ENCODE peak calls at places on chromosomes 5 and 9, in five cellular contexts. T is PC-3, C is activated B cell treated with CpG ODN at 0.5 μM for 24 hours, V is AG09309, A is fibroblast of lung. R is an unnamed sample.

GRCh38 chr5:96014395-96014794 is 52.7 kb upstream of the ELL2 start:
- DNase-seq in A (no peak), V (no peak), T (peak), C (no peak), R (no peak)

GRCh38 chr5:116176124-116176523 is 91.3 kb downstream of the COMMD10 start:
- DNase-seq in C (no peak), T (peak), V (no peak), A (no peak), R (no peak)

GRCh38 chr5:31593676-31594075 is 45.3 kb upstream of the PDZD2 start:
- DNase-seq in A (no peak), V (no peak), C (no peak), T (no peak), R (no peak)

GRCh38 chr9:13974891-13975290 is 339.1 kb downstream of the NFIB start:
- DNase-seq in T (no peak), C (no peak), A (peak), V (no peak), R (no peak)

GRCh38 chr5:123278284-123278683 is 144.9 kb downstream of the CEP120 start:
- DNase-seq in V (no peak), C (no peak), T (no peak), A (no peak), R (no peak)

GRCh38 chr5:179346401-179346800 is 1.1 kb upstream of the ADAMTS2 start:
- DNase-seq in A (peak), C (no peak), V (no peak), T (no peak), R (no peak)

GRCh38 chr5:154366353-154366752 is 79.4 kb upstream of the SAP30L start:
- DNase-seq in C (no peak), A (peak), T (no peak), V (no peak), R (no peak)

GRCh38 chr9:3855601-3856328 is 330.0 kb upstream of the RFX3 start:
- DNase-seq in A (peak), T (no peak), V (no peak), C (no peak), R (no peak)

GRCh38 chr5:88680253-88681132 is 202.5 kb downstream of the MEF2C start:
- DNase-seq in T (peak), V (no peak), A (peak), C (peak), R (peak)

GRCh38 chr5:95285406-95285761 is 490 bp upstream of the MCTP1 start:
- DNase-seq in V (no peak), C (no peak), T (no peak), A (peak), R (no peak)

GRCh38 chr9:2697492-2697891 is 19.8 kb upstream of the KCNV2 start:
- DNase-seq in C (no peak), T (no peak), A (no peak), V (no peak), R (no peak)

GRCh38 chr9:79685576-79685975 is 113.8 kb downstream of the TLE4 start:
- DNase-seq in T (no peak), A (peak), C (no peak), V (peak), R (no peak)

GRCh38 chr9:124390812-124391658 is 24.2 kb downstream of the PSMB7 start:
- DNase-seq in C (no peak), T (peak), V (no peak), A (peak), R (no peak)

GRCh38 chr5:135476615-135477493 is 24.7 kb upstream of the TIFAB start:
- DNase-seq in T (no peak), C (no peak), A (no peak), V (no peak), R (no peak)

GRCh38 chr5:163596536-163596935 is 91.1 kb downstream of the MAT2B start:
- DNase-seq in V (no peak), A (no peak), C (no peak), T (no peak), R (no peak)

GRCh38 chr9:88817628-88818027 is 173.6 kb upstream of the S1PR3 start:
- DNase-seq in V (no peak), A (peak), T (no peak), C (no peak), R (no peak)

GRCh38 chr9:26261503-26262330 is 583.5 kb upstream of the TUSC1 start:
- DNase-seq in V (no peak), C (no peak), A (peak), T (peak), R (no peak)

GRCh38 chr5:64690417-64691151 is at the start of gene SHISAL2B:
- DNase-seq in T (no peak), C (no peak), A (peak), V (no peak), R (peak)

GRCh38 chr5:98308960-98309359 is 464.5 kb upstream of the RGMB start:
- DNase-seq in T (peak), C (no peak), A (peak), V (no peak), R (no peak)

GRCh38 chr5:141680751-141681201 is 1.3 kb downstream of the ARAP3 start:
- DNase-seq in V (no peak), T (peak), C (no peak), A (peak), R (no peak)

GRCh38 chr9:78118742-78119473 is 87.3 kb upstream of the GNAQ start:
- DNase-seq in A (peak), T (peak), V (peak), C (no peak), R (peak)

GRCh38 chr9:82829818-82830217 is 233.1 kb downstream of the RASEF start:
- DNase-seq in T (peak), A (no peak), V (no peak), C (no peak), R (no peak)

GRCh38 chr9:100601216-100601615 is 23.3 kb downstream of the CAVIN4 start:
- DNase-seq in A (peak), V (no peak), C (no peak), T (peak), R (peak)

GRCh38 chr5:12023614-12024241 is 119.5 kb upstream of the CTNND2 start:
- DNase-seq in C (no peak), A (peak), T (peak), V (peak), R (peak)

GRCh38 chr9:121226186-121226585 is 24.5 kb upstream of the RAB14 start:
- DNase-seq in V (no peak), C (no peak), A (peak), T (peak), R (no peak)

GRCh38 chr9:38393128-38393809 is 767 bp downstream of the ALDH1B1 start:
- DNase-seq in C (no peak), T (no peak), A (no peak), V (no peak), R (peak)

GRCh38 chr9:84322830-84323229 is 17.7 kb downstream of the SLC28A3 start:
- DNase-seq in T (peak), C (no peak), V (no peak), A (peak), R (no peak)

GRCh38 chr5:56457887-56458451 is 224.8 kb upstream of the ANKRD55 start:
- DNase-seq in C (no peak), A (peak), V (no peak), T (no peak), R (no peak)

GRCh38 chr9:120833311-120833710 is 9.4 kb downstream of the PSMD5 start:
- DNase-seq in A (no peak), C (no peak), T (no peak), V (no peak), R (no peak)

GRCh38 chr9:77475641-77476473 is 172.3 kb downstream of the GNA14 start:
- DNase-seq in T (no peak), C (no peak), A (peak), V (peak), R (peak)

GRCh38 chr9:87422999-87423398 is 74.7 kb upstream of the DAPK1 start:
- DNase-seq in T (no peak), V (no peak), C (no peak), A (no peak), R (no peak)

GRCh38 chr9:114958021-114958846 is 27.8 kb upstream of the TNFSF8 start:
- DNase-seq in V (no peak), C (no peak), T (no peak), A (peak), R (peak)

GRCh38 chr5:10632110-10632903 is 68.4 kb downstream of the ANKRD33B start:
- DNase-seq in T (no peak), V (no peak), A (peak), C (peak), R (peak)

GRCh38 chr9:128406848-128407391 is 13.7 kb upstream of the CERCAM start:
- DNase-seq in V (no peak), A (peak), C (no peak), T (peak), R (no peak)

GRCh38 chr5:17178316-17178715 is 39.1 kb upstream of the BASP1 start:
- DNase-seq in T (no peak), V (no peak), C (no peak), A (peak), R (no peak)

GRCh38 chr5:17182494-17182893 is 34.9 kb upstream of the BASP1 start:
- DNase-seq in A (peak), C (no peak), V (no peak), T (peak), R (no peak)

GRCh38 chr5:17182966-17183365 is 34.5 kb upstream of the BASP1 start:
- DNase-seq in C (no peak), T (no peak), A (peak), V (no peak), R (no peak)

GRCh38 chr5:17180330-17180843 is 37.0 kb upstream of the BASP1 start:
- DNase-seq in A (no peak), C (no peak), V (no peak), T (no peak), R (no peak)

GRCh38 chr5:17180957-17181723 is 36.3 kb upstream of the BASP1 start:
- DNase-seq in T (peak), V (peak), A (peak), C (no peak), R (no peak)
- TF ChIP-seq CTCF in T (no peak), V (no peak), A (no peak), C (no peak), R (no peak)

GRCh38 chr9:950139-950538 is 26.3 kb upstream of the DMRT3 start:
- DNase-seq in T (no peak), C (no peak), V (no peak), A (no peak), R (no peak)
- TF ChIP-seq CTCF in T (no peak), C (no peak), V (no peak), A (no peak), R (no peak)

GRCh38 chr9:35696520-35697215 is 6.9 kb upstream of the TPM2 start:
- DNase-seq in A (peak), T (peak), V (no peak), C (peak), R (peak)
- TF ChIP-seq CTCF in A (peak), T (peak), V (peak), C (no peak), R (peak)

DNA sequence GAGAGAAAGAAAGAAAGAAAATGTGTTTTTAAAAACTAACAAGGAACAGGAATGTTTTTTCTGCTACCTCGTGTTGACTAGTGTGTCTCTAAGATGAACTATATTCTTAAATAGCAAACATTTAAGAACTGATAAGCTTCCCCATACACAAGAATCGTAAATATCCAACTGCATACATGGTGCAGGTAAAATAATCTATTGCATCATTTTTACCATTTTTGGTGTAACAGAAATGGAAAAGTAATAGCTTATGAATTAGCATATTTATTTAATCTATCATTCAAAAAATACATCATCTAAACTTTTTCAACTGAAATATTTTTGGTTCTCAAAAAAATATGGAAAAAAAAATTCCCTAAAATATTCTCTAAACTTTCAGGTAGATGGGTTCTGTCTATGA is 59.7 kb upstream of the RAD23B start:
- DNase-seq in A (no peak), C (no peak), T (no peak), V (no peak), R (no peak)
- TF ChIP-seq CTCF in A (no peak), C (no peak), T (no peak), V (no peak), R (no peak)

GRCh38 chr5:74684900-74685851 is at the start of gene HEXB:
- DNase-seq in T (peak), V (no peak), C (peak), A (peak), R (peak)
- TF ChIP-seq CTCF in T (no peak), V (no peak), C (no peak), A (no peak), R (no peak)

GRCh38 chr5:176429972-176430371 is 13.6 kb upstream of the CLTB start:
- DNase-seq in A (no peak), C (no peak), T (no peak), V (no peak), R (no peak)
- TF ChIP-seq CTCF in A (no peak), C (no peak), T (no peak), V (no peak), R (no peak)

R was measured in activated CD8-positive, alpha-beta T cell treated with anti-CD3 and anti-CD28 coated beads for 36 hours.